ENCODE peak calls at places on chromosome 10, in five cellular contexts. L is NB4, Q is A549, C is hepatocyte, T is sigmoid colon. D is an unnamed sample.
A peak's percentile ranks its signal among the peaks of the same experiment; 100 is the strongest.

GRCh38 chr10:87532696-87533095 is 28.0 kb downstream of the MINPP1 start:
- DNase-seq in T (no peak), Q (no peak), C (no peak), L (no peak), D (no peak)

GRCh38 chr10:84654671-84655070 is 326.3 kb downstream of the CCSER2 start:
- DNase-seq in C (peak; percentile 30), Q (no peak), T (no peak), L (no peak), D (no peak)

GRCh38 chr10:87696922-87697714 is 37.4 kb downstream of the PAPSS2 start:
- DNase-seq in L (no peak), T (no peak), C (no peak), Q (no peak), D (no peak)

GRCh38 chr10:91410638-91411367 is 659 bp downstream of the HECTD2 start:
- DNase-seq in C (peak; percentile 38), Q (peak; percentile 53), T (no peak), L (peak; percentile 9), D (no peak)

GRCh38 chr10:5076615-5077014 is 17.6 kb upstream of the AKR1C3 start:
- DNase-seq in C (no peak), T (no peak), L (no peak), Q (no peak), D (no peak)

GRCh38 chr10:15515207-15515606 is 144.1 kb upstream of the FAM171A1 start:
- DNase-seq in T (no peak), Q (no peak), L (no peak), C (peak; percentile 27), D (no peak)

GRCh38 chr10:33129181-33129928 is 171.3 kb upstream of the ITGB1 start:
- DNase-seq in L (no peak), C (no peak), T (no peak), Q (peak; percentile 46), D (no peak)

GRCh38 chr10:100600218-100600617 is 64.5 kb downstream of the HIF1AN start:
- DNase-seq in T (no peak), L (no peak), Q (no peak), C (no peak), D (no peak)

GRCh38 chr10:49347827-49348226 is 48.1 kb downstream of the DRGX start:
- DNase-seq in T (no peak), L (no peak), C (no peak), Q (no peak), D (no peak)

GRCh38 chr10:31014146-31014880 is 17.4 kb downstream of the ZNF438 start:
- DNase-seq in L (no peak), Q (no peak), T (no peak), C (no peak), D (no peak)

GRCh38 chr10:31011660-31012022 is 20.0 kb downstream of the ZNF438 start:
- DNase-seq in Q (no peak), C (no peak), L (no peak), T (no peak), D (no peak)

GRCh38 chr10:31010062-31010461 is 21.6 kb downstream of the ZNF438 start:
- DNase-seq in Q (no peak), L (no peak), T (no peak), C (no peak), D (no peak)

GRCh38 chr10:31011017-31011659 is 20.5 kb downstream of the ZNF438 start:
- DNase-seq in L (no peak), T (no peak), C (no peak), Q (no peak), D (no peak)

GRCh38 chr10:31013331-31013730 is 18.3 kb downstream of the ZNF438 start:
- DNase-seq in Q (no peak), T (no peak), C (no peak), L (no peak), D (no peak)
- TF ChIP-seq CTCF in Q (no peak), T (no peak), C (no peak), L (no peak), D (no peak)

GRCh38 chr10:71302451-71302850 is 16.6 kb upstream of the SLC29A3 start:
- DNase-seq in L (no peak), C (no peak), T (no peak), Q (no peak), D (no peak)

GRCh38 chr10:71303569-71303907 is 15.5 kb upstream of the SLC29A3 start:
- DNase-seq in Q (no peak), C (no peak), L (no peak), T (no peak), D (no peak)

GRCh38 chr10:71301371-71301916 is 17.6 kb upstream of the SLC29A3 start:
- DNase-seq in L (no peak), T (no peak), Q (no peak), C (no peak), D (no peak)

GRCh38 chr10:71300555-71301370 is 18.3 kb upstream of the SLC29A3 start:
- DNase-seq in L (no peak), T (no peak), Q (no peak), C (no peak), D (no peak)

GRCh38 chr10:71302874-71303568 is 16.0 kb upstream of the SLC29A3 start:
- DNase-seq in T (no peak), C (peak; percentile 80), L (peak; percentile 82), Q (peak; percentile 73), D (no peak)
- TF ChIP-seq CTCF in T (peak; percentile 29), C (peak; percentile 54), L (peak; percentile 56), Q (peak; percentile 56), D (peak; percentile 47)

GRCh38 chr10:110547139-110547761 is 20.2 kb upstream of the SMC3 start:
- DNase-seq in C (peak; percentile 77), L (peak; percentile 73), T (no peak), Q (peak; percentile 69), D (no peak)
- TF ChIP-seq CTCF in C (peak; percentile 83), L (peak; percentile 87), T (peak; percentile 77), Q (peak; percentile 89), D (peak; percentile 70)

GRCh38 chr10:114442115-114442630 is 37.9 kb upstream of the AFAP1L2 start:
- DNase-seq in L (no peak), Q (no peak), T (no peak), C (no peak), D (no peak)

GRCh38 chr10:114441107-114441506 is 36.8 kb upstream of the AFAP1L2 start:
- DNase-seq in C (no peak), Q (no peak), L (no peak), T (no peak), D (no peak)

GRCh38 chr10:114436941-114437340 is 32.6 kb upstream of the AFAP1L2 start:
- DNase-seq in C (no peak), T (no peak), Q (no peak), L (no peak), D (no peak)

GRCh38 chr10:114432704-114433103 is 28.4 kb upstream of the AFAP1L2 start:
- DNase-seq in C (no peak), T (no peak), Q (no peak), L (peak; percentile 10), D (no peak)

DNA sequence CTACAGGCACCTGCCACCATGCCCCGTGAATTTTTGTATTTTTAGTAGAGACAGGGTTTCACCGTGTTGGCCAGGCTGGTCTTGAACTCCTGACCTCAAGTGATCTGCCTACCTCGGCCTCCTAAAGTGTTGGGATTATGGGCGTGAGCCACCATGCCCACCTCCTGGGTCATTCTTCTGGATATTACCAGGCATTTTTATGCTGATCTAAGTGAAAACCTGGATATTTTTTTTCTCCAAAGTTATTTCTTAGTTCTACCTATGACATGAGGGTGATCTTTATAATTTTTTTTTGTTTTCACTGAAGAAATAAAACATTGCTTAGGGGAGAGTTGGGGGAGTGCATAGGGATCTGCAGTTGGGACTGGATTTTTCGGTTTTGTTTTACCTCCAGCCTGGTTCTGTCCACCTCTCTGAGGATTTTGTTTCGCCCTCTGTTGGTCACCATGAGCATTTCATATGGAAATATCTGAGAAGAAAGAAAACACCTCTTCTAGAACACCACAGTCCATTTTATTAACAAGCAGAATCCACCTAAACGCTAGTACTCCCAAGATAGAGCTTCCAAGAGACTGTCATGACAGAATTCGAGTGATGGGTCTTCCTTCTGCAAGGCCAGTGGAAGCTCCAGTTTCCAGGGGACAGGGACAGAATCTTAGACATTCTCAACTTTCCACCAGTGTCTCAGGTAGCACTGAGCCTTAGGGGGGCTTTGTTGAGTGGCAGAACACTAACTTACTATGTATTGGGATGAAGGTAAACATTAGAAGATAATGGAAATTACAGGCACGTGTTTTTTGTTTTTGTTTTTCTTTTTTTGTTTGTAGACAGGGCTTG is 33.4 kb upstream of the AFAP1L2 start:
- DNase-seq in T (no peak), L (peak; percentile 12), Q (peak; percentile 64), C (peak; percentile 29), D (no peak)
- TF ChIP-seq CTCF in T (peak; percentile 35), L (peak; percentile 30), Q (peak; percentile 66), C (peak; percentile 52), D (peak; percentile 61)

GRCh38 chr10:112454910-112455779 is 8.1 kb downstream of the VTI1A start:
- DNase-seq in T (no peak), Q (no peak), L (no peak), C (no peak), D (no peak)

GRCh38 chr10:112461029-112461887 is 14.2 kb downstream of the VTI1A start:
- DNase-seq in Q (no peak), T (no peak), C (no peak), L (peak; percentile 57), D (no peak)

GRCh38 chr10:112456533-112456932 is 9.5 kb downstream of the VTI1A start:
- DNase-seq in C (no peak), Q (no peak), L (peak; percentile 34), T (no peak), D (no peak)
- TF ChIP-seq CTCF in C (no peak), Q (peak; percentile 9), L (peak; percentile 8), T (no peak), D (no peak)

DNA sequence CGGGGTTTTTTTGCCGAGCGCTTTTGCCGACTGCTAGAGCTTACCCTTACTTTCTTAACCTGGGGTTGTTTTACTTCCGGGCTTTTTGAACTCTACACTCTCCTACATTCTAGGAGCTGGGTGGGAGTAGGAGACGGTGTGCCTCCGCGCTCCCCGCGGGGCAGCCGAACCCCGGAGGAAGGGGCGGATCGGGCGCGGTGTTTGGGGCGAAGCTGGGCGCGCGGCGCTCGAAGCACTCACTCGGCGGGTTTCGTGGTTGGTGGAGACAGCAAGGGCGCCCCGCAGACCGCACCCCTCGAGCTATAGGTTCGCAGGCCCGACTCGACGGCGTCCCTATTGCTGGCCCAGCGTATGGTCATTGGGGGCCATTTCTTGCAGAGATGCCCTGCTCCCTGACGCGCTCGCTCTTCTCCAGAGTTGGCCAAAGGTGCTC is 245 bp downstream of the ZNF518A start:
- DNase-seq in L (peak; percentile 95), T (peak; percentile 78), C (peak; percentile 90), Q (peak; percentile 82), D (peak; percentile 84)
- TF ChIP-seq CTCF in L (no peak), T (no peak), C (no peak), Q (no peak), D (no peak)